ENCODE peak calls at places on chromosomes 2 and 18, in ten cellular contexts. M, S, I, K, R, C, P, G, V and Y are unnamed samples.
A peak's percentile ranks its signal among the peaks of the same experiment; 100 is the strongest.

GRCh38 chr2:72077702-72078169 is 69.9 kb downstream of the CYP26B1 start:
- ATAC-seq in R (no peak), C (no peak), K (peak; percentile 91), S (no peak), G (peak; percentile 70), P (no peak), M (no peak), I (no peak), V (no peak), Y (no peak)

GRCh38 chr2:169073211-169073971 is 4.0 kb downstream of the DHRS9 start:
- ATAC-seq in M (no peak), K (no peak), R (no peak), S (no peak), C (no peak), G (no peak), I (peak; percentile 5), P (no peak), V (no peak), Y (no peak)

GRCh38 chr2:173446722-173447121 is 92.0 kb downstream of the CDCA7 start:
- ATAC-seq in G (no peak), S (no peak), I (no peak), M (no peak), K (no peak), C (no peak), V (no peak), R (no peak), P (no peak), Y (no peak)

GRCh38 chr2:156748238-156748637 is 312.1 kb downstream of the GPD2 start:
- ATAC-seq in G (no peak), M (no peak), R (no peak), S (no peak), K (no peak), C (no peak), P (no peak), V (no peak), I (no peak), Y (no peak)

GRCh38 chr18:76530846-76531245 is 35.8 kb upstream of the ZNF516 start:
- ATAC-seq in C (no peak), P (no peak), G (no peak), I (no peak), R (no peak), S (no peak), K (no peak), V (no peak), M (no peak), Y (no peak)

GRCh38 chr18:38007931-38008330 is 442.3 kb upstream of the CELF4 start:
- ATAC-seq in R (no peak), G (no peak), P (no peak), M (no peak), V (no peak), S (no peak), I (no peak), C (no peak), K (no peak), Y (peak; percentile 63)

GRCh38 chr2:203059567-203059966 is 44.9 kb downstream of the NBEAL1 start:
- ATAC-seq in R (no peak), V (no peak), C (no peak), P (no peak), S (no peak), K (no peak), G (no peak), M (no peak), I (no peak), Y (no peak)

GRCh38 chr2:161409308-161409707 is 6.8 kb upstream of the TBR1 start:
- ATAC-seq in I (no peak), K (no peak), G (no peak), C (no peak), R (no peak), V (no peak), S (no peak), P (no peak), M (no peak), Y (no peak)

GRCh38 chr2:116510117-116510671 is 1304.3 kb upstream of the DDX18 start:
- ATAC-seq in G (no peak), C (no peak), R (no peak), S (peak; percentile 51), V (peak; percentile 34), K (peak; percentile 74), I (no peak), P (peak; percentile 44), M (no peak), Y (no peak)

GRCh38 chr2:202411097-202411496 is 35.0 kb downstream of the BMPR2 start:
- ATAC-seq in I (no peak), K (no peak), G (no peak), M (no peak), P (no peak), R (no peak), C (no peak), V (no peak), S (no peak), Y (no peak)